ENCODE peak calls at places on chromosome 4, in nine cellular contexts. F is cardiac muscle cell; E is astrocyte of the cerebellum; S is astrocyte of the spinal cord; Q is heart right ventricle; P is stomach; X is Panc1; Z is sigmoid colon; I is CD8-positive, alpha-beta T cell. D is an unnamed sample.

GRCh38 chr4:183163135-183163534 is 64.1 kb downstream of the WWC2 start:
- DNase-seq in I (no peak), Z (no peak), E (no peak), P (no peak), S (no peak), F (no peak), X (no peak), Q (no peak), D (no peak)

GRCh38 chr4:17400696-17401095 is 111.2 kb downstream of the QDPR start:
- DNase-seq in P (no peak), S (no peak), F (no peak), X (no peak), E (no peak), Q (no peak), Z (no peak), I (no peak), D (peak; percentile 37)

GRCh38 chr4:127936974-127937373 is 28.0 kb downstream of the MFSD8 start:
- DNase-seq in Z (no peak), I (no peak), Q (no peak), F (peak; percentile 35), S (peak; percentile 35), E (no peak), P (no peak), X (no peak), D (no peak)

GRCh38 chr4:137703225-137703624 is 170.9 kb upstream of the PCDH18 start:
- DNase-seq in Z (no peak), I (no peak), S (no peak), Q (no peak), X (no peak), F (no peak), E (no peak), P (no peak), D (no peak)

GRCh38 chr4:70927502-70928139 is 25.5 kb downstream of the MOB1B start:
- DNase-seq in Z (no peak), I (peak; percentile 16), P (no peak), Q (no peak), S (no peak), F (no peak), X (no peak), E (no peak), D (no peak)

GRCh38 chr4:120266602-120267001 is 200.0 kb upstream of the MAD2L1 start:
- DNase-seq in P (no peak), X (no peak), I (no peak), F (no peak), S (no peak), E (no peak), Q (no peak), Z (no peak), D (no peak)

GRCh38 chr4:42425146-42426065 is 28.1 kb downstream of the SHISA3 start:
- DNase-seq in F (no peak), Z (no peak), Q (no peak), X (no peak), P (no peak), I (no peak), S (no peak), E (no peak), D (no peak)

GRCh38 chr4:159677521-159677920 is 574.6 kb downstream of the RAPGEF2 start:
- DNase-seq in I (no peak), P (no peak), F (peak; percentile 67), X (no peak), S (peak; percentile 38), Q (no peak), E (no peak), Z (no peak), D (no peak)

GRCh38 chr4:28557755-28558154 is 1697.1 kb downstream of the STIM2 start:
- DNase-seq in I (no peak), F (peak; percentile 11), Q (no peak), Z (no peak), X (no peak), P (no peak), E (no peak), S (peak; percentile 1), D (no peak)

GRCh38 chr4:158621729-158622128 is 50.0 kb downstream of the C4orf46 start:
- DNase-seq in S (no peak), P (no peak), X (no peak), I (no peak), E (no peak), F (no peak), Z (no peak), Q (no peak), D (no peak)

GRCh38 chr4:40309250-40309774 is 25.8 kb upstream of the CHRNA9 start:
- DNase-seq in S (peak; percentile 83), F (peak; percentile 88), Z (peak; percentile 89), X (peak; percentile 61), P (peak; percentile 95), I (peak; percentile 91), Q (peak; percentile 86), E (peak; percentile 78), D (peak; percentile 53)

GRCh38 chr4:7826176-7826908 is 113.3 kb downstream of the AFAP1 start:
- DNase-seq in F (no peak), E (no peak), I (no peak), Z (peak; percentile 60), Q (no peak), X (no peak), S (no peak), P (no peak), D (no peak)

DNA sequence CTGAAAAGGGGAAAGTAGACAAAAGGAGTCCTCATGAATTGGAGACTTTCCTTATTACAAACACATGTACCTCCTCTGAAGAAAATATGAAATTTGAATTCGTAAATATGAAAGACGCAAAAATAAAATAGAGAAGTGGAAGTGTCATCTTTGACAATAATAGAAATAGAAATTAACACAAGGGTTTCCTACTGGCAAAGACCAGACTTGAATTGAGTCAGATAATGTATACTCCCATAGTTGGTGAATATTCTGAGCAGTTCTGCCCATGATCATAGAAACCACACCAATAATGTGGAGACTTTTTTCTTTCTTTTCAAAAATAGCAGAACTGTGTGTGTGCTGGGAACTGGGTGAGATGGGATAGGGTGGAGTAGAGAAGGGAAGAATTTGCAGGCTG is 277.7 kb upstream of the TET2 start:
- DNase-seq in S (no peak), F (no peak), Z (no peak), Q (no peak), X (no peak), I (no peak), E (no peak), P (no peak), D (no peak)
- H3K4me3 ChIP-seq in S (no peak overlapping the region), F (no peak overlapping the region), Z (no peak overlapping the region), Q (no peak overlapping the region), X (no peak overlapping the region), I (no peak overlapping the region), E (no peak overlapping the region), P (no peak overlapping the region), D (no peak overlapping the region)

GRCh38 chr4:88752754-88753153 is 55.1 kb upstream of the NAP1L5 start:
- DNase-seq in Z (no peak), Q (no peak), E (no peak), P (peak; percentile 62), S (no peak), I (no peak), X (no peak), F (no peak), D (no peak)
- TF ChIP-seq CTCF in Z (no peak), Q (no peak), E (no peak), P (no peak), S (no peak), I (no peak), X (no peak), F (no peak), D (no peak)

DNA sequence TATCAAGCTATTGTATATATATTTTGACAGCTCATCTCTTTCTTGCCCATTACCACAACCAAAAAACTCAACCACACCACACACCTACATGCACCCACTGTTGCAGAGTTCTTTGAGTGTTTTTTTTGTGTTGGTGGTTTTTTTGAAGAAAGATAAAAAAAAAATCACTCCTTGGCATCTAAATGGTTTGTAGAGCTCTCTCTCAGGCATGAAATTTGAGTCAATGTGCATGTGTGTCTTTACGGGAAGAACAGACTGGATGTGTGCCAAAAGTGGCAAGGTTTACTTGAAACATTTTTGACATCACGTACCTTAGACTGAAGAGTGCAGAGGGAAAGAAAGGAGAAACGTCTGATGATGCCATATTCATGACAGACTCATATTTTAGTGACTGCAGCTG is 154.2 kb downstream of the FHIP1A start:
- DNase-seq in F (no peak), P (peak; percentile 29), X (no peak), Q (no peak), S (peak; percentile 34), I (no peak), E (peak; percentile 36), Z (no peak), D (peak; percentile 24)
- H3K4me3 ChIP-seq in F (no peak overlapping the region), P (no peak overlapping the region), X (no peak overlapping the region), Q (no peak overlapping the region), S (no peak overlapping the region), I (no peak overlapping the region), E (no peak overlapping the region), Z (no peak overlapping the region), D (no peak overlapping the region)

GRCh38 chr4:102430511-102430910 is 70.6 kb upstream of the NFKB1 start:
- DNase-seq in Q (no peak), F (peak; percentile 39), S (peak; percentile 64), I (no peak), X (no peak), E (no peak), Z (no peak), P (no peak), D (no peak)

GRCh38 chr4:102437111-102437510 is 64.0 kb upstream of the NFKB1 start:
- DNase-seq in P (no peak), X (no peak), Z (no peak), Q (no peak), I (no peak), F (no peak), E (no peak), S (no peak), D (no peak)

GRCh38 chr4:102429553-102429952 is 71.6 kb upstream of the NFKB1 start:
- DNase-seq in S (peak; percentile 77), I (no peak), Z (no peak), E (peak; percentile 79), X (no peak), Q (no peak), F (peak; percentile 82), P (no peak), D (peak; percentile 9)

GRCh38 chr4:102427599-102427998 is 73.6 kb upstream of the NFKB1 start:
- DNase-seq in E (no peak), X (no peak), F (no peak), Q (no peak), Z (no peak), S (no peak), P (no peak), I (no peak), D (no peak)

DNA sequence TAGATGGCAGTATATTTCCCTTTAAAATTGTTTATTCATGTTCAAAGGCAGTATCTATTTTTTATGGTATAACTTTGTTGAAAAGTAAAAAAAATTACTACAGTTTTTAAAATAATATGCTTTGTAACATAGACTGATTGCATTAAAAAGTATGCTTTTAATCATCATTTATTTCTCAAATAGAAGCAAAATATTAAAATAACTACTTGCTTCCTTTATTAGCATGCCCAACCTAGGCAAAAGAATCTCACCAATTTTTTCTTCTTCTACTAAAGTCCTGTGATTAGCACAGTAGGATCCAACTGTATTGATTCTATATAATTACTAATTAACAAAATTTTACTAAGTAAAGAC is 69.6 kb upstream of the NFKB1 start:
- DNase-seq in Q (no peak), I (no peak), Z (no peak), P (no peak), E (no peak), S (no peak), X (no peak), F (no peak), D (no peak)
- TF ChIP-seq CTCF in Q (no peak), I (peak; percentile 20), Z (no peak), P (no peak), E (no peak), S (no peak), X (peak; percentile 29), F (no peak), D (peak; percentile 0)